ENCODE peak calls at places on chromosomes 12 and 14, in seven cellular contexts. H is sigmoid colon, V is BJ, P is AG09309, G is type B pancreatic cell, S is GM12878, M is transverse colon. Z is an unnamed sample.

GRCh38 chr12:108000111-108000510 is 129.0 kb upstream of the WSCD2 start:
- DNase-seq in H (no peak), V (no peak), P (no peak), G (no peak), S (no peak), M (no peak), Z (no peak)

GRCh38 chr14:34387974-34388533 is 74.0 kb downstream of the SPTSSA start:
- DNase-seq in H (no peak), V (no peak), P (no peak), G (no peak), S (no peak), M (no peak), Z (no peak)

GRCh38 chr14:94042433-94043091 is 16.4 kb downstream of the OTUB2 start:
- DNase-seq in H (no peak), V (no peak), P (no peak), G (no peak), S (no peak), M (no peak), Z (no peak)

GRCh38 chr12:727321-727720 is 25.1 kb upstream of the WNK1 start:
- DNase-seq in H (no peak), V (no peak), P (no peak), G (no peak), S (no peak), M (no peak), Z (no peak)

GRCh38 chr12:96053476-96054261 is 18.3 kb upstream of the LTA4H start:
- DNase-seq in H (no peak), V (no peak), P (no peak), G (no peak), S (no peak), M (no peak), Z (no peak)

GRCh38 chr12:120240495-120240833 is 25.1 kb downstream of the PXN start:
- DNase-seq in H (no peak), V (no peak), P (no peak), G (no peak), S (no peak), M (no peak), Z (no peak)

GRCh38 chr12:109264095-109264942 is 44.8 kb downstream of the FOXN4 start:
- DNase-seq in H (peak), V (no peak), P (no peak), G (peak), S (no peak), M (peak), Z (no peak)

GRCh38 chr12:97276621-97277020 is 186.0 kb upstream of the RMST start:
- DNase-seq in H (no peak), V (no peak), P (no peak), G (no peak), S (no peak), M (no peak), Z (no peak)

GRCh38 chr14:34355584-34356266 is 106.3 kb downstream of the SPTSSA start:
- DNase-seq in H (no peak), V (no peak), P (peak), G (no peak), S (no peak), M (no peak), Z (no peak)

GRCh38 chr12:127515941-127516340 is 751.0 kb upstream of the TMEM132C start:
- DNase-seq in H (no peak), V (no peak), P (no peak), G (no peak), S (no peak), M (no peak), Z (no peak)

GRCh38 chr12:106296179-106296877 is 6.2 kb upstream of the TCP11L2 start:
- DNase-seq in H (no peak), V (no peak), P (peak), G (no peak), S (no peak), M (no peak), Z (no peak)

GRCh38 chr14:83171761-83172160 is 1638.1 kb upstream of the SEL1L start:
- DNase-seq in H (no peak), V (no peak), P (no peak), G (no peak), S (no peak), M (no peak), Z (no peak)

GRCh38 chr12:115223322-115223721 is 539.3 kb upstream of the TBX3 start:
- DNase-seq in H (no peak), V (no peak), P (peak), G (no peak), S (no peak), M (no peak), Z (no peak)

GRCh38 chr14:89251066-89251465 is 166.0 kb downstream of the FOXN3 start:
- DNase-seq in H (no peak), V (no peak), P (no peak), G (no peak), S (no peak), M (no peak), Z (no peak)

GRCh38 chr14:89255012-89255411 is 162.0 kb downstream of the FOXN3 start:
- DNase-seq in H (no peak), V (no peak), P (no peak), G (no peak), S (no peak), M (no peak), Z (no peak)

GRCh38 chr14:89254201-89254919 is 162.7 kb downstream of the FOXN3 start:
- DNase-seq in H (no peak), V (no peak), P (no peak), G (no peak), S (no peak), M (no peak), Z (no peak)

GRCh38 chr14:89255852-89256251 is 161.2 kb downstream of the FOXN3 start:
- DNase-seq in H (no peak), V (no peak), P (no peak), G (no peak), S (no peak), M (no peak), Z (no peak)

GRCh38 chr14:89252887-89253532 is 164.0 kb downstream of the FOXN3 start:
- DNase-seq in H (no peak), V (no peak), P (no peak), G (no peak), S (no peak), M (no peak), Z (no peak)
- TF ChIP-seq CTCF in H (no peak), V (no peak), P (no peak), G (peak), S (no peak), M (no peak), Z (no peak)

GRCh38 chr12:27083861-27084271 is 1.5 kb upstream of the C12orf71 start:
- DNase-seq in H (no peak), V (peak), P (peak), G (no peak), S (no peak), M (no peak), Z (peak)

GRCh38 chr12:27076930-27077329 is 5.4 kb downstream of the C12orf71 start:
- DNase-seq in H (no peak), V (peak), P (no peak), G (no peak), S (no peak), M (no peak), Z (no peak)

GRCh38 chr12:27077586-27077985 is 4.8 kb downstream of the C12orf71 start:
- DNase-seq in H (no peak), V (no peak), P (no peak), G (no peak), S (no peak), M (no peak), Z (no peak)

GRCh38 chr12:27085654-27086053 is 3.3 kb upstream of the C12orf71 start:
- DNase-seq in H (no peak), V (no peak), P (no peak), G (no peak), S (no peak), M (no peak), Z (no peak)

DNA sequence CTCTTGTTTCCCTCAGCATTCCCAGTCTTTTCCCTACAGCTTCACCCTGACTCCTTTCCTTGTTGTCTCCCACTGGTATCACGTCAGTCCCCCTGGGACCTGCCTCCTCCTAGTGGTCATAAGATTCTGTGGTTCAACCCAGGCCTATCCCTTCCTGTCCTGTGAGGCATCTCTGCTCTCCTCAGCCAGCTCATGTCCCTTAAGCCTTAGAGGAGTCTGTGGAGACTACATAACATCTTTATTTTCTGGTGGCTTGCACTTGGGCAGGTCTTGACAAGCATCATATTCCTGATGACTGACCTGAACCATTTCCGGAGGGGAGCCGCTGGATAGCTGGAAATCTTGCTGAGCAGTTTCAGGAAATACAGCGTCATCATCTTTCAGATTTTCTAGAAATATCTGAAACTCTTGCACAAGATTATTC is 698 bp downstream of the C12orf71 start:
- DNase-seq in H (no peak), V (no peak), P (no peak), G (no peak), S (no peak), M (no peak), Z (no peak)
- TF ChIP-seq CTCF in H (no peak), V (peak), P (no peak), G (no peak), S (no peak), M (no peak), Z (no peak)

GRCh38 chr14:68074765-68075381 is 255.3 kb downstream of the RAD51B start:
- DNase-seq in H (no peak), V (no peak), P (no peak), G (no peak), S (no peak), M (no peak), Z (no peak)
- TF ChIP-seq CTCF in H (no peak), V (no peak), P (no peak), G (no peak), S (no peak), M (no peak), Z (no peak)

GRCh38 chr12:54429014-54429471 is 10.0 kb upstream of the ITGA5 start:
- DNase-seq in H (peak), V (no peak), P (no peak), G (no peak), S (no peak), M (no peak), Z (no peak)

GRCh38 chr12:54428050-54429013 is 9.3 kb upstream of the ITGA5 start:
- DNase-seq in H (peak), V (no peak), P (no peak), G (no peak), S (no peak), M (peak), Z (no peak)

GRCh38 chr12:54430471-54431075 is 11.5 kb upstream of the ITGA5 start:
- DNase-seq in H (no peak), V (no peak), P (no peak), G (no peak), S (no peak), M (no peak), Z (no peak)

GRCh38 chr12:54432815-54433164 is 13.7 kb upstream of the ITGA5 start:
- DNase-seq in H (no peak), V (no peak), P (no peak), G (no peak), S (no peak), M (no peak), Z (no peak)

GRCh38 chr12:54431911-54432814 is 13.1 kb upstream of the ITGA5 start:
- DNase-seq in H (peak), V (no peak), P (peak), G (no peak), S (no peak), M (peak), Z (no peak)
- TF ChIP-seq CTCF in H (no peak), V (no peak), P (peak), G (no peak), S (no peak), M (no peak), Z (no peak)

GRCh38 chr14:45134051-45134958 is at the start of gene FKBP3:
- DNase-seq in H (peak), V (peak), P (peak), G (peak), S (peak), M (peak), Z (peak)
- TF ChIP-seq CTCF in H (no peak), V (no peak), P (peak), G (peak), S (peak), M (no peak), Z (peak)

GRCh38 chr14:69471916-69472315 is 12.6 kb upstream of the PLEKHD1 start:
- DNase-seq in H (no peak), V (no peak), P (no peak), G (no peak), S (no peak), M (no peak), Z (no peak)

GRCh38 chr14:69473271-69473670 is 11.3 kb upstream of the PLEKHD1 start:
- DNase-seq in H (no peak), V (no peak), P (no peak), G (no peak), S (no peak), M (no peak), Z (no peak)

GRCh38 chr14:69479696-69480095 is 4.8 kb upstream of the PLEKHD1 start:
- DNase-seq in H (no peak), V (no peak), P (no peak), G (no peak), S (no peak), M (no peak), Z (no peak)

GRCh38 chr14:69471436-69471835 is 13.1 kb upstream of the PLEKHD1 start:
- DNase-seq in H (no peak), V (no peak), P (no peak), G (no peak), S (no peak), M (no peak), Z (no peak)

DNA sequence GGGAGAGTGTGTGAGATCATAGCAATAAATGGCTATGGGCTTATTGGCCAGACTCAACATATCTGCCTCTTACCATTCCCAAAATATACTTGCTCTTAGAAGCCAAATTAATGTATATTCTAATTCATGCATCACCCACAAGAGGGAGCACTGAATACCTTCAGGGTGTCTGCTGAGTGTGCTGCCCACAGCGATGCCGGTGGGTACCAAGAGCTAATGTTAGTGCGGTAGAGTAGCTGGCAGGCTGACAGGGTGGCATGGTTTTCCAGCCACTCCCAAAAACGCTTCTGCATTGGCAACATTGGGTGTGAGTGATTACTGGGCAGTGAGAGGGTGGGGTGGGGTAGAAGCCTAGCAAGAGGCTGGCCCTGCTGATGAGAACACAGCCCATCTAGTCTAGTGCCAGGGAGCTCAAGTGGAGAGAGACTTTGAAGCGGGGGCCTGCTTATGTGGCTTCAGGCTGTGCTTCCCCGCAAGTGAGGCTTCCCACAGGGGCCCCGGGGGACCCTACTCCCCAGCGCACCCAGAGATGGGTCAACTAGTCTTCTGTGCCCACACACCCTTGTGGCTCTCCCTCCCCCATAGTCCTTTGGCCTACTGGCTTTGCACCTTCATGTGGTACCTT is 9.2 kb upstream of the PLEKHD1 start:
- DNase-seq in H (no peak), V (no peak), P (no peak), G (no peak), S (no peak), M (no peak), Z (no peak)
- TF ChIP-seq CTCF in H (no peak), V (peak), P (peak), G (peak), S (peak), M (no peak), Z (peak)

GRCh38 chr12:113837528-113838296 is 128.4 kb downstream of the RBM19 start:
- DNase-seq in H (no peak), V (no peak), P (no peak), G (no peak), S (no peak), M (no peak), Z (no peak)
- TF ChIP-seq CTCF in H (no peak), V (peak), P (no peak), G (peak), S (no peak), M (no peak), Z (peak)

GRCh38 chr14:72547999-72548398 is 345.9 kb downstream of the DPF3 start:
- DNase-seq in H (peak), V (no peak), P (no peak), G (no peak), S (no peak), M (no peak), Z (no peak)
- TF ChIP-seq CTCF in H (no peak), V (no peak), P (no peak), G (no peak), S (no peak), M (no peak), Z (no peak)

DNA sequence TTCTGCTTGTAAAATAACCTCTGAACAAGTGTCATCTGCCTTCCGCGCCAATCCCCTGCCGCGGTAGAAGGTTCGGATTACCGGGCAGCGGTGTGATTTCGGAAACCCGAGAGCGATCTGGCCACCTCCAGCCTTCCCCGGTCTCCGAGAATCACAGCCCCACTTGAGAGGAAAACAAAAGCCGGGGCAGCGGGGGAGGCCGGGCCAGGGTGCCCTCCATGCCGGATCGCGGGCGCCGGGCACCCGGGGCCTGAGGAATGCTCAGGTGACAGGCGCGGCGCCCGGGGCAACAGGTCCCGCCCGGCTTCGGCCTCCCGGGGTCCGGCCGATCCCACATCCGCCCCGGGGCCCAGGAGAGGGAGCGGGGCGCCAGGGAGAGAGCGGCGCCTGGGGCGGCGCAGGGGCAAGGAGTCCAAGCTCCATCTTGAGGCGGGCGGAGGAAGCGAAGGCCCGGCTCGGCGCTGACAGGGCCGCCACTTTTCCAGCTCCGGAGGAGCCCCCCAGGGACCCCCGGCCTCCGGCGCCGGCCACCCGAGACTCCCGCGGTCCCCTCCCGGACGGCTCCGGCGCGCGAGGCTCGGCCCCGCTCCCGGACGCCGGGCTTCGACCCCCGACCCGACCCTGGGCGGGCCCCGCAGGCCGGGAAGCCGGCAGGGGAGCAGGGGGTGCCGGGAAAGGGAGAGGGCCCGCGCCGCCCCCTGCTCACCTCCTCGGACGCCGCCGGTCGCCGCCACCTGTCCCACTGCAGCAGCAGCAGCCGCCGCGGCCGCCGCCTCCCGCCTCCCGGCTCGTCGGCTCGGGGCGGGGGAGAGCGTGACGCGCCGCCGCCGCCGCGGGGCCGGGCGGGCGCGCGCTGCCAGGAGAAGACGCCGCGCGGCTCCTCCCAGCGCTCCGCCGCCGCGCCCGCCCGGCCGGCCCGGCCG is at the start of gene CLIP1:
- DNase-seq in H (peak), V (no peak), P (no peak), G (peak), S (no peak), M (peak), Z (no peak)
- TF ChIP-seq CTCF in H (no peak), V (peak), P (peak), G (peak), S (peak), M (peak), Z (peak)

GRCh38 chr14:100271247-100271939 is 32.4 kb downstream of the YY1 start:
- DNase-seq in H (no peak), V (no peak), P (no peak), G (no peak), S (no peak), M (peak), Z (no peak)
- TF ChIP-seq CTCF in H (no peak), V (peak), P (peak), G (peak), S (peak), M (peak), Z (peak)

Z was measured in epithelial cell of proximal tubule.